ENCODE peak calls at places on chromosome 15, in six cellular contexts. G is activated CD4-positive, alpha-beta T cell treated with anti-CD3 and anti-CD28 coated beads, Interleukin-2, amount 50 U/mL, for 1 hour; H is omental fat pad; J is H9; P is activated B cell treated with CpG ODN at 0.5 μM for 24 hours; W is NCI-H1694 treated with DMSO at 0.1 percent for 48 hours. K is an unnamed sample.

GRCh38 chr15:70442616-70443321 is 320.6 kb downstream of the UACA start:
- DNase-seq in G (no peak), H (no peak), J (no peak), P (no peak), W (no peak), K (no peak)

GRCh38 chr15:68820589-68821189 is at the start of gene ANP32A:
- DNase-seq in G (peak), H (peak), J (peak), P (peak), W (peak), K (peak)

GRCh38 chr15:71810256-71811035 is at the start of gene NR2E3:
- DNase-seq in G (no peak), H (no peak), J (no peak), P (no peak), W (no peak), K (peak)

GRCh38 chr15:96324192-96324895 is 6.2 kb upstream of the NR2F2 start:
- DNase-seq in G (no peak), H (no peak), J (no peak), P (no peak), W (no peak), K (peak)

GRCh38 chr15:57972801-57973311 is 92.7 kb downstream of the ALDH1A2 start:
- DNase-seq in G (no peak), H (no peak), J (no peak), P (no peak), W (no peak), K (no peak)

GRCh38 chr15:31511707-31512310 is 185.2 kb downstream of the KLF13 start:
- DNase-seq in G (peak), H (no peak), J (peak), P (no peak), W (no peak), K (no peak)

GRCh38 chr15:78225783-78226541 is 8.4 kb downstream of the ACSBG1 start:
- DNase-seq in G (no peak), H (no peak), J (no peak), P (no peak), W (no peak), K (no peak)

GRCh38 chr15:68352401-68353062 is 75.0 kb downstream of the FEM1B start:
- DNase-seq in G (no peak), H (no peak), J (no peak), P (no peak), W (no peak), K (no peak)

GRCh38 chr15:101156509-101157159 is 95.2 kb downstream of the CHSY1 start:
- DNase-seq in G (no peak), H (no peak), J (no peak), P (peak), W (no peak), K (no peak)

K was measured in ELF-1.